ENCODE peak calls at places on chromosomes 11 and 22, in seven cellular contexts. E, M, W, P, I, X and J are unnamed samples.

GRCh38 chr22:25622011-25622410 is 57.5 kb downstream of the GRK3 start:
- DNase-seq in W (no peak), P (peak; percentile 14), E (no peak), M (no peak), I (no peak), X (no peak), J (no peak)

GRCh38 chr11:1205987-1206331 is 16.9 kb upstream of the MUC5B start:
- DNase-seq in I (no peak), X (no peak), P (no peak), E (no peak), M (no peak), W (no peak), J (no peak)

GRCh38 chr22:26172389-26172990 is 3.2 kb downstream of the SEZ6L start:
- DNase-seq in P (peak; percentile 1), W (no peak), I (peak; percentile 13), M (peak; percentile 53), X (no peak), E (peak; percentile 74), J (peak; percentile 6)

GRCh38 chr11:12556788-12557384 is 117.3 kb upstream of the TEAD1 start:
- DNase-seq in W (no peak), P (peak; percentile 87), I (peak; percentile 96), M (no peak), X (no peak), E (no peak), J (peak; percentile 91)

GRCh38 chr11:99418927-99419707 is 398.4 kb downstream of the CNTN5 start:
- DNase-seq in P (no peak), W (no peak), I (no peak), X (no peak), E (no peak), M (no peak), J (peak; percentile 18)

GRCh38 chr22:20582520-20583361 is 75.3 kb downstream of the MED15 start:
- DNase-seq in W (no peak), E (no peak), I (no peak), X (no peak), M (no peak), P (no peak), J (no peak)

GRCh38 chr11:124669193-124669592 is 4.3 kb downstream of the SIAE start:
- DNase-seq in X (no peak), I (peak; percentile 62), P (peak; percentile 49), E (peak; percentile 59), W (peak; percentile 20), M (peak; percentile 12), J (peak; percentile 33)

GRCh38 chr11:90197377-90197776 is 25.5 kb downstream of the CHORDC1 start:
- DNase-seq in W (no peak), E (no peak), M (no peak), I (no peak), P (peak; percentile 62), X (no peak), J (no peak)

GRCh38 chr11:75031224-75031753 is 42.6 kb downstream of the NEU3 start:
- DNase-seq in I (peak; percentile 96), E (no peak), P (peak; percentile 94), M (no peak), W (no peak), X (no peak), J (peak; percentile 95)

GRCh38 chr11:86360775-86361395 is 13.8 kb upstream of the CCDC81 start:
- DNase-seq in W (no peak), X (no peak), P (peak; percentile 63), E (no peak), I (peak; percentile 68), M (no peak), J (peak; percentile 45)

GRCh38 chr11:41039592-41039991 is 419.9 kb downstream of the LRRC4C start:
- DNase-seq in P (no peak), E (no peak), I (no peak), M (no peak), W (no peak), X (no peak), J (no peak)

GRCh38 chr11:64603411-64604110 is 12.5 kb downstream of the SLC22A12 start:
- DNase-seq in P (no peak), E (no peak), I (no peak), X (no peak), M (no peak), W (no peak), J (no peak)

GRCh38 chr11:114196994-114197702 is 99.1 kb upstream of the NNMT start:
- DNase-seq in P (no peak), X (no peak), I (peak; percentile 61), M (no peak), E (no peak), W (no peak), J (no peak)

GRCh38 chr11:10655227-10655626 is 38.3 kb downstream of the IRAG1 start:
- DNase-seq in E (no peak), I (no peak), W (no peak), X (no peak), P (no peak), M (no peak), J (no peak)

GRCh38 chr11:116703421-116703820 is 69.4 kb downstream of the BUD13 start:
- DNase-seq in E (no peak), M (peak; percentile 86), W (no peak), X (no peak), P (peak; percentile 9), I (no peak), J (no peak)

GRCh38 chr11:127564803-127565202 is 564.2 kb upstream of the KIRREL3 start:
- DNase-seq in X (no peak), W (no peak), E (no peak), I (no peak), P (peak; percentile 1), M (no peak), J (no peak)

GRCh38 chr11:74123008-74123448 is 47.8 kb downstream of the C2CD3 start:
- DNase-seq in E (no peak), M (no peak), P (no peak), X (no peak), I (no peak), W (no peak), J (no peak)